ENCODE peak calls at places on chromosomes 12 and 14, in nine cellular contexts. One of them, this sample, is unnamed.

GRCh38 chr12:26678697-26679660 is 154.0 kb downstream of the ITPR2 start:
- DNase-seq in dorsolateral prefrontal cortex: no peak
- DNase-seq in psoas muscle: no peak
- DNase-seq in upper lobe of right lung: no peak
- DNase-seq in fibroblast of mammary gland: peak
- DNase-seq in BE2C: no peak
- DNase-seq in cardiac fibroblast: no peak
- DNase-seq in endodermal cell: no peak
- DNase-seq in neural progenitor cell: peak
- DNase-seq in this sample: no peak

GRCh38 chr12:106251636-106252035 is 3.8 kb upstream of the CKAP4 start:
- DNase-seq in dorsolateral prefrontal cortex: no peak
- DNase-seq in psoas muscle: no peak
- DNase-seq in upper lobe of right lung: no peak
- DNase-seq in fibroblast of mammary gland: peak
- DNase-seq in BE2C: no peak
- DNase-seq in cardiac fibroblast: peak
- DNase-seq in endodermal cell: peak
- DNase-seq in neural progenitor cell: peak
- DNase-seq in this sample: no peak

GRCh38 chr12:96034631-96035282 is 630 bp downstream of the LTA4H start:
- DNase-seq in dorsolateral prefrontal cortex: peak
- DNase-seq in psoas muscle: no peak
- DNase-seq in upper lobe of right lung: no peak
- DNase-seq in fibroblast of mammary gland: peak
- DNase-seq in BE2C: peak
- DNase-seq in cardiac fibroblast: peak
- DNase-seq in endodermal cell: peak
- DNase-seq in neural progenitor cell: peak
- DNase-seq in this sample: no peak

GRCh38 chr14:73634333-73634833 is 10.4 kb upstream of the DNAL1 start:
- DNase-seq in dorsolateral prefrontal cortex: peak
- DNase-seq in psoas muscle: peak
- DNase-seq in upper lobe of right lung: no peak
- DNase-seq in fibroblast of mammary gland: peak
- DNase-seq in BE2C: peak
- DNase-seq in cardiac fibroblast: peak
- DNase-seq in endodermal cell: peak
- DNase-seq in neural progenitor cell: peak
- DNase-seq in this sample: no peak

GRCh38 chr12:41739066-41739465 is 405.6 kb downstream of the GXYLT1 start:
- DNase-seq in dorsolateral prefrontal cortex: no peak
- DNase-seq in psoas muscle: no peak
- DNase-seq in upper lobe of right lung: no peak
- DNase-seq in fibroblast of mammary gland: no peak
- DNase-seq in BE2C: no peak
- DNase-seq in cardiac fibroblast: no peak
- DNase-seq in endodermal cell: no peak
- DNase-seq in neural progenitor cell: no peak
- DNase-seq in this sample: no peak

GRCh38 chr12:106303202-106303820 is 778 bp downstream of the TCP11L2 start:
- DNase-seq in dorsolateral prefrontal cortex: peak
- DNase-seq in psoas muscle: peak
- DNase-seq in upper lobe of right lung: peak
- DNase-seq in fibroblast of mammary gland: peak
- DNase-seq in BE2C: peak
- DNase-seq in cardiac fibroblast: peak
- DNase-seq in endodermal cell: peak
- DNase-seq in neural progenitor cell: peak
- DNase-seq in this sample: no peak

GRCh38 chr12:82593901-82594396 is 92.8 kb upstream of the TMTC2 start:
- DNase-seq in dorsolateral prefrontal cortex: peak
- DNase-seq in psoas muscle: no peak
- DNase-seq in upper lobe of right lung: no peak
- DNase-seq in fibroblast of mammary gland: no peak
- DNase-seq in BE2C: no peak
- DNase-seq in cardiac fibroblast: no peak
- DNase-seq in endodermal cell: no peak
- DNase-seq in neural progenitor cell: no peak
- DNase-seq in this sample: no peak

GRCh38 chr12:82673698-82674097 is 13.0 kb upstream of the TMTC2 start:
- DNase-seq in dorsolateral prefrontal cortex: no peak
- DNase-seq in psoas muscle: no peak
- DNase-seq in upper lobe of right lung: no peak
- DNase-seq in fibroblast of mammary gland: no peak
- DNase-seq in BE2C: no peak
- DNase-seq in cardiac fibroblast: no peak
- DNase-seq in endodermal cell: no peak
- DNase-seq in neural progenitor cell: no peak
- DNase-seq in this sample: no peak

GRCh38 chr12:65156366-65156831 is 13.0 kb upstream of the LEMD3 start:
- DNase-seq in dorsolateral prefrontal cortex: no peak
- DNase-seq in psoas muscle: no peak
- DNase-seq in upper lobe of right lung: no peak
- DNase-seq in fibroblast of mammary gland: peak
- DNase-seq in BE2C: no peak
- DNase-seq in cardiac fibroblast: peak
- DNase-seq in endodermal cell: no peak
- DNase-seq in neural progenitor cell: no peak
- DNase-seq in this sample: no peak

GRCh38 chr12:29164477-29165163 is 15.5 kb downstream of the FAR2 start:
- DNase-seq in dorsolateral prefrontal cortex: no peak
- DNase-seq in psoas muscle: no peak
- DNase-seq in upper lobe of right lung: no peak
- DNase-seq in fibroblast of mammary gland: peak
- DNase-seq in BE2C: no peak
- DNase-seq in cardiac fibroblast: peak
- DNase-seq in endodermal cell: no peak
- DNase-seq in neural progenitor cell: no peak
- DNase-seq in this sample: no peak

GRCh38 chr12:42502671-42503070 is 86.9 kb downstream of the PRICKLE1 start:
- DNase-seq in dorsolateral prefrontal cortex: no peak
- DNase-seq in psoas muscle: no peak
- DNase-seq in upper lobe of right lung: no peak
- DNase-seq in fibroblast of mammary gland: no peak
- DNase-seq in BE2C: no peak
- DNase-seq in cardiac fibroblast: no peak
- DNase-seq in endodermal cell: no peak
- DNase-seq in neural progenitor cell: no peak
- DNase-seq in this sample: no peak

GRCh38 chr14:73368621-73369020 is 89.7 kb downstream of the NUMB start:
- DNase-seq in dorsolateral prefrontal cortex: no peak
- DNase-seq in psoas muscle: no peak
- DNase-seq in upper lobe of right lung: no peak
- DNase-seq in fibroblast of mammary gland: peak
- DNase-seq in BE2C: no peak
- DNase-seq in cardiac fibroblast: peak
- DNase-seq in endodermal cell: no peak
- DNase-seq in neural progenitor cell: no peak
- DNase-seq in this sample: no peak

GRCh38 chr14:51462706-51463105 is 189.0 kb upstream of the FRMD6 start:
- DNase-seq in dorsolateral prefrontal cortex: no peak
- DNase-seq in psoas muscle: no peak
- DNase-seq in upper lobe of right lung: no peak
- DNase-seq in fibroblast of mammary gland: no peak
- DNase-seq in BE2C: no peak
- DNase-seq in cardiac fibroblast: no peak
- DNase-seq in endodermal cell: no peak
- DNase-seq in neural progenitor cell: no peak
- DNase-seq in this sample: no peak

GRCh38 chr12:79560165-79560889 is 130.4 kb downstream of the PAWR start:
- DNase-seq in dorsolateral prefrontal cortex: no peak
- DNase-seq in psoas muscle: no peak
- DNase-seq in upper lobe of right lung: no peak
- DNase-seq in fibroblast of mammary gland: no peak
- DNase-seq in BE2C: no peak
- DNase-seq in cardiac fibroblast: no peak
- DNase-seq in endodermal cell: no peak
- DNase-seq in neural progenitor cell: no peak
- DNase-seq in this sample: no peak

GRCh38 chr12:27781680-27782079 is 1.6 kb upstream of the MANSC4 start:
- DNase-seq in dorsolateral prefrontal cortex: no peak
- DNase-seq in psoas muscle: no peak
- DNase-seq in upper lobe of right lung: no peak
- DNase-seq in fibroblast of mammary gland: peak
- DNase-seq in BE2C: no peak
- DNase-seq in cardiac fibroblast: peak
- DNase-seq in endodermal cell: no peak
- DNase-seq in neural progenitor cell: no peak
- DNase-seq in this sample: no peak

GRCh38 chr12:62866451-62867082 is 68.4 kb downstream of the PPM1H start:
- DNase-seq in dorsolateral prefrontal cortex: no peak
- DNase-seq in psoas muscle: no peak
- DNase-seq in upper lobe of right lung: no peak
- DNase-seq in fibroblast of mammary gland: no peak
- DNase-seq in BE2C: no peak
- DNase-seq in cardiac fibroblast: peak
- DNase-seq in endodermal cell: peak
- DNase-seq in neural progenitor cell: no peak
- DNase-seq in this sample: no peak

DNA sequence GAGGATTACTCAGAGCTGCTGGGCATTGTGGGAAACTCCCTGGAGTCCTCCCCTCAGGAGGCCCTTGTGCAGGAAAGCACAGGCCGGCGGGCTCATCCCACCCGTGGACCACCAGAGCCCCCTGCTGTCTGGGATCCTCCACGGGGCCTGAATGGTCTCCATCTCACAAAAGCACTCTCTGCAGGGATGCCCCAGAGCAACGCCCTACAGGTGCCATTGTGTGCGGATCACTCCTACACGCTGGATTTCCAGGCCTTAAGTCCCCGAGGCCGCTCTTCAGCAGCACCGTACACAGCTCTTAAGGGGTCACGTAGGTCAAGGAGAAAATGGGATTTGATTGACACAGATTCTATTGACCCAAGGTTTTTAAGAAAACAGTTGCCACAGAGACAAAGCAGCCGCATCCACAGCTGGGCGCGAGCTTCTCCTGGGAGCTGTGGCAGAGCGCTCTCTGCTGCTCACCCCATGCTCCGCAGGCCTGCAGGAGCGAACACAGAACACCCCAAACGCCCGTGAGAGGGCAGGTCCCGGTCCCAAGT is 36.7 kb upstream of the RIMBP2 start:
- DNase-seq in dorsolateral prefrontal cortex: no peak
- DNase-seq in psoas muscle: no peak
- DNase-seq in upper lobe of right lung: no peak
- DNase-seq in fibroblast of mammary gland: no peak
- DNase-seq in BE2C: peak
- DNase-seq in cardiac fibroblast: no peak
- DNase-seq in endodermal cell: peak
- DNase-seq in neural progenitor cell: peak
- DNase-seq in this sample: no peak
- TF ChIP-seq CTCF in dorsolateral prefrontal cortex: no peak
- TF ChIP-seq CTCF in psoas muscle: no peak
- TF ChIP-seq CTCF in upper lobe of right lung: no peak
- TF ChIP-seq CTCF in fibroblast of mammary gland: no peak
- TF ChIP-seq CTCF in BE2C: peak
- TF ChIP-seq CTCF in cardiac fibroblast: no peak
- TF ChIP-seq CTCF in endodermal cell: peak
- TF ChIP-seq CTCF in neural progenitor cell: peak
- TF ChIP-seq CTCF in this sample: no peak

DNA sequence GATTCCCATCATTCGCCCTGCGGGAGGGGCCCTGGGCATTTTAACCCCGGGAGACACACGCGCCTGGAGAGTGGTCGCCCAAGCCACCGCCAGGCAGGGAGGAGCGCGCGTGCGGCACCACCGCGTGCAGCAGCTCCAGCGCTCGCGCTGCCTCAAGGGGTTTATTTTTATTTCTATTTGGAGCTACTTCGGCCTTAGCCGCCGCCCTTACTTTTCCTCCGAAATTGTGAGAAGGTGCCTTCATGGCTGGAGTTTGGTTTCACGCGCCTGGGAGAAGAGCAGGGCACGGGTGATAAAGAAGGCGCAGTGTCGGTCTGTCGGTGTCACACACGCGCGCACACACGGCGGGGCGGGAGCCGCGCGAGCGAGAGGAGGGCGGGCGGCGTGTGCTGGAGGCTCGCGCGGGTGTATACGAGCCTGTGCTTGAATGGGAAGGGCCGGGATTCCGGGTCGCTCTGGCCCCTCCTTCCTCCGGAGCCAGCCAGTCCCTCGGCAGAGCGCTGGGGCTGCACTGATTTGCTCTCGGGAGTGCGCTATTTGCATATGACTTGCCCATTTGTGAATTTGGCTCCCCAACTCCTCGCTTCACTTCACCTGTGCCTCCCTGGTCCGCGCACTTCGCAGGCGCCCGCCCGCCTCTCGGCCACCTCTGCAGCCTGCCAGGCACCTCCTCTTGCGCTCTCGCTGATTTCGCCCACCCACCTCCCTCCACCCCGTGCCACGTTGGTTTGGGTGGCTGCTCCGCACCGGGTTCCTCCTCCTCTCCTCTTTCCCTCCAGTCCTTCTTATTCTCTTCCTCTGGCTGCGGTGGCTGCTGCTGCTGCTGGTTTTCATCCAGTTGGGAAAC is 932.3 kb downstream of the DIO2 start:
- DNase-seq in dorsolateral prefrontal cortex: peak
- DNase-seq in psoas muscle: peak
- DNase-seq in upper lobe of right lung: peak
- DNase-seq in fibroblast of mammary gland: peak
- DNase-seq in BE2C: peak
- DNase-seq in cardiac fibroblast: peak
- DNase-seq in endodermal cell: peak
- DNase-seq in neural progenitor cell: peak
- DNase-seq in this sample: peak
- H3K4me3 ChIP-seq in dorsolateral prefrontal cortex: peak
- H3K4me3 ChIP-seq in psoas muscle: peak
- H3K4me3 ChIP-seq in upper lobe of right lung: peak
- H3K4me3 ChIP-seq in fibroblast of mammary gland: peak
- H3K4me3 ChIP-seq in BE2C: peak
- H3K4me3 ChIP-seq in cardiac fibroblast: peak
- H3K4me3 ChIP-seq in endodermal cell: peak
- H3K4me3 ChIP-seq in neural progenitor cell: peak
- H3K4me3 ChIP-seq in this sample: peak

GRCh38 chr12:85575115-85576096 is 260.8 kb downstream of the RASSF9 start:
- DNase-seq in dorsolateral prefrontal cortex: no peak
- DNase-seq in psoas muscle: peak
- DNase-seq in upper lobe of right lung: no peak
- DNase-seq in fibroblast of mammary gland: peak
- DNase-seq in BE2C: peak
- DNase-seq in cardiac fibroblast: peak
- DNase-seq in endodermal cell: peak
- DNase-seq in neural progenitor cell: peak
- DNase-seq in this sample: peak
- TF ChIP-seq CTCF in dorsolateral prefrontal cortex: peak
- TF ChIP-seq CTCF in psoas muscle: peak
- TF ChIP-seq CTCF in upper lobe of right lung: peak
- TF ChIP-seq CTCF in fibroblast of mammary gland: peak
- TF ChIP-seq CTCF in BE2C: peak
- TF ChIP-seq CTCF in cardiac fibroblast: peak
- TF ChIP-seq CTCF in endodermal cell: peak
- TF ChIP-seq CTCF in neural progenitor cell: peak
- TF ChIP-seq CTCF in this sample: peak

DNA sequence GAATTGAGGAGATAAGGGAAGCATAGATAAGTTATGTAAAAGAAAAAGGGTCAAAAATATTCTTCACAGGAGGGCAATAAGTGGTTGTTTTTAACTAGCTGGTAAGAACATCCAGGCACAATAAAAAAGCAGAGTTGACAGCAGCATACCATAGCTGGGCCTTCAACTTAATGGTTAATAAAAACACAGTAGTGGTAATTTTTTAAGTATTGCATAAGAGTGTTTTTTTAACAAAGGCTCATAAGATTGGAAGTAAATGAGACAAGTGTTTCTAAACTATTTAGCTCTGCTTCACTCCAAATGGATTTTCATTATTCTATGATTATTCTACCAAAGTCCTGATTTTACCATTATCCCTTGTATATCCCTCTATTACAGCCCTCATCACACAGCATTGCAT is 140.1 kb upstream of the TSPAN8 start:
- DNase-seq in dorsolateral prefrontal cortex: no peak
- DNase-seq in psoas muscle: no peak
- DNase-seq in upper lobe of right lung: no peak
- DNase-seq in fibroblast of mammary gland: no peak
- DNase-seq in BE2C: no peak
- DNase-seq in cardiac fibroblast: no peak
- DNase-seq in endodermal cell: no peak
- DNase-seq in neural progenitor cell: no peak
- DNase-seq in this sample: no peak
- H3K4me3 ChIP-seq in dorsolateral prefrontal cortex: no peak
- H3K4me3 ChIP-seq in psoas muscle: no peak
- H3K4me3 ChIP-seq in upper lobe of right lung: no peak
- H3K4me3 ChIP-seq in fibroblast of mammary gland: no peak
- H3K4me3 ChIP-seq in BE2C: no peak
- H3K4me3 ChIP-seq in cardiac fibroblast: no peak
- H3K4me3 ChIP-seq in endodermal cell: no peak
- H3K4me3 ChIP-seq in neural progenitor cell: no peak
- H3K4me3 ChIP-seq in this sample: no peak